ENCODE peak calls at places on chromosomes 11 and 22, in ten cellular contexts. P, C, G, B, Z, E, F, Q, T and V are unnamed samples.

GRCh38 chr22:29385305-29385704 is 3.1 kb downstream of the AP1B1 start:
- DNase-seq in P (no peak), C (no peak), G (no peak), B (no peak), Z (no peak), E (no peak), F (no peak), Q (no peak), T (no peak), V (no peak)

GRCh38 chr11:60634151-60634550 is 65.3 kb upstream of the MS4A8 start:
- DNase-seq in P (no peak), C (no peak), G (peak; percentile 41), B (no peak), Z (no peak), E (no peak), F (no peak), Q (no peak), T (no peak), V (no peak)

GRCh38 chr11:96055706-96056387 is 131.9 kb upstream of the MTMR2 start:
- DNase-seq in P (no peak), C (no peak), G (no peak), B (no peak), Z (no peak), E (no peak), F (peak; percentile 58), Q (no peak), T (peak; percentile 18), V (peak; percentile 52)

GRCh38 chr11:70862093-70862492 is 390.3 kb downstream of the SHANK2 start:
- DNase-seq in P (no peak), C (no peak), G (no peak), B (no peak), Z (no peak), E (no peak), F (no peak), Q (no peak), T (no peak), V (no peak)

GRCh38 chr11:28962492-28962891 is 854.3 kb downstream of the METTL15 start:
- DNase-seq in P (no peak), C (no peak), G (no peak), B (no peak), Z (no peak), E (no peak), F (no peak), Q (no peak), T (no peak), V (no peak)

GRCh38 chr11:63608353-63609345 is 5.6 kb downstream of the PLAAT3 start:
- DNase-seq in P (peak; percentile 61), C (peak; percentile 34), G (no peak), B (no peak), Z (no peak), E (no peak), F (no peak), Q (no peak), T (peak; percentile 71), V (peak; percentile 60)

GRCh38 chr11:107384136-107384535 is 73.5 kb downstream of the CWF19L2 start:
- DNase-seq in P (no peak), C (no peak), G (no peak), B (no peak), Z (no peak), E (no peak), F (no peak), Q (no peak), T (no peak), V (no peak)

GRCh38 chr11:24386551-24387404 is 110.1 kb upstream of the LUZP2 start:
- DNase-seq in P (peak; percentile 65), C (no peak), G (peak; percentile 43), B (no peak), Z (no peak), E (no peak), F (no peak), Q (no peak), T (peak; percentile 29), V (no peak)